ENCODE peak calls at places on chromosomes 5 and 9, in eight cellular contexts. M, C, R, A, Z, B, W and P are unnamed samples.

GRCh38 chr9:130450344-130451003 is 5.7 kb downstream of the ASS1 start:
- DNase-seq in B (no peak), W (no peak), C (no peak), M (no peak), R (no peak), Z (no peak), A (no peak), P (no peak)

GRCh38 chr5:136054133-136054996 is 25.6 kb downstream of the TGFBI start:
- DNase-seq in Z (no peak), M (no peak), B (no peak), W (peak; percentile 1), C (no peak), R (no peak), A (no peak), P (no peak)

GRCh38 chr5:64594601-64595518 is 89.0 kb downstream of the RGS7BP start:
- DNase-seq in W (peak; percentile 26), M (peak; percentile 7), Z (no peak), C (no peak), R (no peak), A (peak; percentile 11), B (no peak), P (peak; percentile 9)

GRCh38 chr9:38437193-38437823 is 13.1 kb upstream of the IGFBPL1 start:
- DNase-seq in M (no peak), Z (peak; percentile 34), A (no peak), B (no peak), C (no peak), W (peak; percentile 84), R (no peak), P (no peak)

GRCh38 chr9:128275198-128276007 is at the start of gene GOLGA2:
- DNase-seq in R (no peak), M (peak; percentile 49), A (peak; percentile 80), B (no peak), Z (peak; percentile 65), W (no peak), C (peak; percentile 58), P (peak; percentile 49)

GRCh38 chr9:93814561-93814960 is 140.6 kb downstream of the BARX1 start:
- DNase-seq in M (peak; percentile 14), W (no peak), A (no peak), R (no peak), B (no peak), Z (no peak), C (no peak), P (no peak)

GRCh38 chr9:115038138-115038537 is 79.8 kb downstream of the TNC start:
- DNase-seq in A (no peak), C (no peak), Z (no peak), R (no peak), W (no peak), M (no peak), B (no peak), P (no peak)

GRCh38 chr5:78716221-78716620 is 67.6 kb upstream of the LHFPL2 start:
- DNase-seq in M (no peak), Z (no peak), C (no peak), W (peak; percentile 15), B (no peak), R (no peak), A (no peak), P (no peak)

GRCh38 chr9:96641514-96641913 is 13.6 kb downstream of the PRXL2C start:
- DNase-seq in Z (no peak), C (no peak), M (no peak), A (no peak), B (no peak), R (no peak), W (no peak), P (no peak)

GRCh38 chr5:178624626-178625546 is 2.0 kb downstream of the CLK4 start:
- DNase-seq in R (no peak), B (no peak), C (no peak), W (peak; percentile 50), A (peak; percentile 27), M (peak; percentile 54), Z (no peak), P (no peak)

GRCh38 chr9:135130266-135130976 is 43.0 kb downstream of the OLFM1 start:
- DNase-seq in R (no peak), M (peak; percentile 82), C (no peak), A (peak; percentile 47), W (no peak), B (no peak), Z (no peak), P (no peak)

GRCh38 chr9:127720031-127720864 is 4.4 kb downstream of the TTC16 start:
- DNase-seq in C (no peak), B (no peak), W (no peak), M (no peak), Z (no peak), A (no peak), R (peak; percentile 55), P (no peak)

GRCh38 chr5:133404724-133405123 is 207.6 kb downstream of the FSTL4 start:
- DNase-seq in C (no peak), A (peak; percentile 4), R (no peak), B (no peak), M (peak; percentile 24), W (peak; percentile 20), Z (no peak), P (no peak)

GRCh38 chr5:138927539-138927938 is 52.4 kb upstream of the LRRTM2 start:
- DNase-seq in C (no peak), R (no peak), W (no peak), B (no peak), Z (no peak), M (no peak), A (no peak), P (no peak)

DNA sequence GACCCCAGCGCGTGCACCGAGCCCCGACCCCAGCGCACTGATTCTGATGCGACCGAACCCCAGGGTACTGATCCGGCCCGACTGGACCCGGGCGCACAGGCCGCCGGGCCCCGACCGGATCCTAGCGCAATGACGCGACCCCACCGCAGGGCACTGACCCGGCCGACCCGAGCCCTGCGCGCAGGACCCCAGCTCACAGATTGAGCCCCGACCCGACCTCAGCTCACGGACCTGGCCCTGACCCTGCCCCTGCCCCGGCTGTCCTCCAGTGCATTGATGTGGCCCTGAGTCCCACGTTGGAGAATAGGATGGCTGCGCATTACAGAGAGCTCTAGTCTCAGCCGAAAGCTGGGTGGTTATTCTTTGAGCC is 438 bp downstream of the TRIP13 start:
- DNase-seq in A (peak; percentile 20), B (no peak), W (no peak), C (no peak), M (no peak), R (no peak), Z (no peak), P (no peak)
- H3K4me3 ChIP-seq in A (peak overlapping the region; percentile 71), B (peak overlapping the region; percentile 64), W (peak overlapping the region; percentile 82), C (peak overlapping the region; percentile 85), M (peak overlapping the region; percentile 87), R (peak overlapping the region; percentile 85), Z (peak overlapping the region; percentile 82), P (peak overlapping the region; percentile 80)

GRCh38 chr5:131563434-131564228 is 71.4 kb downstream of the RAPGEF6 start:
- DNase-seq in C (no peak), R (no peak), Z (no peak), A (peak; percentile 30), M (peak; percentile 13), W (no peak), B (no peak), P (no peak)
- H3K4me1 ChIP-seq in C (no peaks in the 10 kb centered on the region), R (peaks cover 11% of the 10 kb centered on the region), Z (no peaks in the 10 kb centered on the region), A (peaks cover 3% of the 10 kb centered on the region), M (peaks cover 8% of the 10 kb centered on the region), W (no peaks in the 10 kb centered on the region), B (no peaks in the 10 kb centered on the region), P (no peaks in the 10 kb centered on the region)

GRCh38 chr5:10445352-10445751 is 3.7 kb downstream of the ROPN1L start:
- DNase-seq in W (no peak), M (no peak), Z (no peak), B (no peak), R (no peak), A (peak; percentile 49), C (no peak), P (no peak)

GRCh38 chr5:10441992-10442435 is 335 bp downstream of the ROPN1L start:
- DNase-seq in B (no peak), R (peak; percentile 31), C (no peak), Z (no peak), M (no peak), A (no peak), W (no peak), P (no peak)

GRCh38 chr5:10440367-10440990 is 1.2 kb upstream of the ROPN1L start:
- DNase-seq in R (no peak), A (no peak), Z (no peak), W (no peak), C (no peak), M (no peak), B (no peak), P (no peak)

GRCh38 chr5:10441083-10441991 is at the start of gene ROPN1L:
- DNase-seq in Z (peak; percentile 80), A (peak; percentile 93), C (peak; percentile 92), B (peak; percentile 97), M (peak; percentile 87), W (peak; percentile 98), R (peak; percentile 67), P (peak; percentile 88)

DNA sequence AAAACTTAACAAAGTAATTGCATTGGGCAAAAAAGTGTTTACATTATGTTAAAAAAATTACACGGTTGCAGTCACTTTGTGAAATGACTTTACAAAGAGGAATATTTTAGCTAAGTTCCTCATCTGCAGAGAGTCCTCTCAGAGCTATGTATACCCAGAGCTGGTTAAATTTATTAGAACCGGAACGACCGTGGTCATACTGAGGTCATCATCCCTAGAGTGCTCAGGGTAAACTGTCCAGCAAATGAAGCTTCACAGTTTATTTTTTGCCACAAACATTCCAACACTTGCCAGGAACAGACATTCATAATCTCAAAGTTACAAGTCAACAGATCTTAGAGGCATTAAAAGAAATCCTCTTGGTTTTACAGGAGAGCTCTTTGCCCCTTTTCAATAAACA is 902 bp downstream of the ROPN1L start:
- DNase-seq in W (peak; percentile 83), M (no peak), A (no peak), Z (no peak), R (no peak), C (no peak), B (no peak), P (no peak)
- H3K4me3 ChIP-seq in W (peak overlapping the region; percentile 69), M (no peak overlapping the region), A (no peak overlapping the region), Z (peak overlapping the region; percentile 66), R (peak overlapping the region; percentile 88), C (peak overlapping the region; percentile 72), B (peak overlapping the region; percentile 72), P (peak overlapping the region; percentile 49)

GRCh38 chr5:141236516-141237313 is 8.5 kb upstream of the PCDHB15 start:
- DNase-seq in B (no peak), M (no peak), Z (no peak), W (no peak), R (no peak), C (no peak), A (no peak), P (no peak)
- H3K4me1 ChIP-seq in B (no peaks in the 10 kb centered on the region), M (no peaks in the 10 kb centered on the region), Z (no peaks in the 10 kb centered on the region), W (no peaks in the 10 kb centered on the region), R (no peaks in the 10 kb centered on the region), C (no peaks in the 10 kb centered on the region), A (no peaks in the 10 kb centered on the region), P (no peaks in the 10 kb centered on the region)